ENCODE peak calls at places on chromosome 5, in nine cellular contexts. J is SJSA1, L is stomach, C is fibroblast of mammary gland, N is esophagus squamous epithelium, S is thyroid gland, M is endothelial cell of umbilical vein, B is foreskin fibroblast, Y is brain microvascular endothelial cell. R is an unnamed sample.

GRCh38 chr5:134543820-134544692 is 18.6 kb downstream of the JADE2 start:
- DNase-seq in Y (no peak), J (no peak), L (no peak), N (no peak), C (no peak), M (no peak), B (no peak), S (no peak), R (no peak)

GRCh38 chr5:79093762-79094161 is 17.8 kb upstream of the BHMT start:
- DNase-seq in M (no peak), L (no peak), N (no peak), S (no peak), C (no peak), B (no peak), J (no peak), Y (no peak), R (no peak)

GRCh38 chr5:146001544-146002185 is 65.3 kb downstream of the SH3RF2 start:
- DNase-seq in C (no peak), Y (no peak), N (no peak), M (no peak), J (no peak), B (no peak), S (no peak), L (no peak), R (no peak)

GRCh38 chr5:74021090-74021489 is 395.1 kb downstream of the ARHGEF28 start:
- DNase-seq in Y (no peak), L (no peak), S (no peak), M (peak), C (no peak), N (no peak), B (no peak), J (no peak), R (no peak)

GRCh38 chr5:61477788-61478187 is 145.7 kb downstream of the ZSWIM6 start:
- DNase-seq in N (no peak), C (no peak), M (no peak), J (no peak), L (no peak), S (no peak), Y (no peak), B (no peak), R (no peak)

GRCh38 chr5:179375966-179376365 is 30.7 kb upstream of the ADAMTS2 start:
- DNase-seq in J (no peak), S (no peak), L (no peak), N (no peak), M (no peak), B (no peak), Y (no peak), C (no peak), R (no peak)

GRCh38 chr5:14914603-14915277 is 43.2 kb upstream of the ANKH start:
- DNase-seq in L (no peak), C (peak), J (no peak), Y (peak), B (peak), M (no peak), S (no peak), N (no peak), R (no peak)

GRCh38 chr5:115386657-115387056 is 90.2 kb upstream of the CCDC112 start:
- DNase-seq in S (no peak), N (no peak), M (no peak), J (no peak), L (no peak), Y (no peak), B (no peak), C (no peak), R (no peak)

GRCh38 chr5:78295035-78295961 is 800 bp upstream of the AP3B1 start:
- DNase-seq in B (peak), N (no peak), M (no peak), J (peak), L (peak), Y (no peak), S (peak), C (no peak), R (peak)

GRCh38 chr5:145072880-145073279 is 762.3 kb downstream of the PRELID2 start:
- DNase-seq in B (no peak), L (no peak), C (no peak), Y (no peak), J (no peak), S (no peak), M (no peak), N (no peak), R (no peak)

GRCh38 chr5:126433708-126434107 is 10.5 kb downstream of the GRAMD2B start:
- DNase-seq in C (peak), J (no peak), M (no peak), B (peak), Y (no peak), L (no peak), N (no peak), S (no peak), R (no peak)

GRCh38 chr5:148687427-148687826 is 33.1 kb upstream of the HTR4 start:
- DNase-seq in L (no peak), J (no peak), C (peak), B (peak), M (peak), Y (peak), S (no peak), N (no peak), R (no peak)

GRCh38 chr5:170451764-170452365 is 52.0 kb upstream of the KCNIP1 start:
- DNase-seq in J (no peak), L (no peak), M (no peak), S (no peak), Y (peak), N (no peak), C (peak), B (peak), R (no peak)

GRCh38 chr5:53052499-53052898 is 57.1 kb downstream of the MOCS2 start:
- DNase-seq in L (no peak), N (no peak), S (no peak), C (no peak), J (no peak), Y (no peak), B (no peak), M (no peak), R (no peak)

GRCh38 chr5:146643805-146644204 is 127.8 kb upstream of the GPR151 start:
- DNase-seq in B (no peak), L (no peak), Y (no peak), C (no peak), N (no peak), J (no peak), M (no peak), S (no peak), R (no peak)

GRCh38 chr5:150131978-150132694 is 23.5 kb downstream of the PDGFRB start:
- DNase-seq in Y (no peak), M (no peak), S (no peak), J (no peak), N (no peak), B (peak), L (no peak), C (peak), R (no peak)

GRCh38 chr5:158373623-158374375 is 514.9 kb upstream of the CLINT1 start:
- DNase-seq in J (no peak), N (no peak), L (no peak), S (no peak), C (no peak), M (no peak), B (no peak), Y (no peak), R (no peak)

GRCh38 chr5:180068519-180069090 is 3.0 kb downstream of the RNF130 start:
- DNase-seq in C (no peak), S (no peak), J (no peak), M (no peak), L (no peak), B (no peak), N (no peak), Y (no peak), R (no peak)

GRCh38 chr5:148740966-148741742 is 85.3 kb upstream of the ADRB2 start:
- DNase-seq in L (no peak), N (no peak), C (peak), M (peak), B (peak), S (no peak), Y (peak), J (peak), R (peak)

GRCh38 chr5:135036405-135036804 is 2.4 kb upstream of the PITX1 start:
- DNase-seq in C (no peak), S (no peak), J (no peak), M (no peak), L (no peak), Y (no peak), B (no peak), N (no peak), R (no peak)

GRCh38 chr5:178330791-178331404 is 98.3 kb upstream of the PHYKPL start:
- DNase-seq in S (peak), J (no peak), M (no peak), Y (no peak), C (no peak), L (no peak), B (no peak), N (no peak), R (no peak)

GRCh38 chr5:156584856-156585255 is 257.9 kb downstream of the SGCD start:
- DNase-seq in J (no peak), M (no peak), N (no peak), B (no peak), L (no peak), S (no peak), Y (no peak), C (no peak), R (no peak)

GRCh38 chr5:147633173-147633572 is 123.3 kb upstream of the DPYSL3 start:
- DNase-seq in M (no peak), B (no peak), Y (no peak), L (no peak), C (no peak), S (no peak), J (no peak), N (no peak), R (no peak)

GRCh38 chr5:155727512-155728145 is 599.3 kb upstream of the SGCD start:
- DNase-seq in S (peak), J (no peak), L (no peak), M (no peak), Y (no peak), N (no peak), B (peak), C (no peak), R (no peak)

GRCh38 chr5:135541969-135542502 is 6.3 kb upstream of the NEUROG1 start:
- DNase-seq in C (no peak), M (no peak), S (no peak), N (no peak), B (no peak), J (no peak), Y (no peak), L (no peak), R (no peak)

GRCh38 chr5:5649641-5650040 is 227.2 kb downstream of the ICE1 start:
- DNase-seq in B (no peak), L (no peak), C (no peak), M (no peak), S (no peak), Y (no peak), N (no peak), J (peak), R (no peak)

GRCh38 chr5:149776376-149777305 is 46.5 kb downstream of the PPARGC1B start:
- DNase-seq in B (no peak), J (no peak), S (no peak), L (peak), N (no peak), M (no peak), C (no peak), Y (no peak), R (no peak)

GRCh38 chr5:14930486-14930885 is 58.9 kb upstream of the ANKH start:
- DNase-seq in C (no peak), Y (peak), J (no peak), B (peak), L (no peak), S (no peak), N (no peak), M (no peak), R (no peak)

GRCh38 chr5:41918105-41918504 is 7.0 kb upstream of the FBXO4 start:
- DNase-seq in S (no peak), M (no peak), L (no peak), Y (no peak), C (no peak), B (no peak), N (no peak), J (no peak), R (no peak)

GRCh38 chr5:132219981-132220380 is 7.7 kb downstream of the P4HA2 start:
- DNase-seq in Y (no peak), C (no peak), M (no peak), N (no peak), B (no peak), S (no peak), J (no peak), L (no peak), R (no peak)

GRCh38 chr5:115389074-115389798 is 92.8 kb upstream of the CCDC112 start:
- DNase-seq in J (no peak), N (no peak), C (peak), S (no peak), Y (no peak), L (no peak), M (no peak), B (peak), R (no peak)

GRCh38 chr5:174531782-174532191 is 192.6 kb upstream of the MSX2 start:
- DNase-seq in N (no peak), M (no peak), J (no peak), Y (no peak), L (no peak), B (no peak), C (no peak), S (no peak), R (no peak)

GRCh38 chr5:123844873-123845272 is 332.9 kb downstream of the CSNK1G3 start:
- DNase-seq in M (no peak), S (no peak), C (no peak), B (peak), N (no peak), J (peak), L (no peak), Y (peak), R (no peak)

GRCh38 chr5:83927140-83927733 is 206.6 kb upstream of the HAPLN1 start:
- DNase-seq in L (peak), S (peak), C (peak), Y (peak), N (no peak), J (peak), M (peak), B (peak), R (peak)

GRCh38 chr5:63822633-63823032 is 139.6 kb downstream of the HTR1A start:
- DNase-seq in J (no peak), M (no peak), C (no peak), L (no peak), S (no peak), Y (no peak), B (no peak), N (no peak), R (no peak)

GRCh38 chr5:143258559-143259253 is 144.8 kb downstream of the NR3C1 start:
- DNase-seq in Y (no peak), S (no peak), B (peak), M (no peak), C (peak), J (peak), N (no peak), L (no peak), R (no peak)

GRCh38 chr5:65032250-65032649 is 263.5 kb downstream of the CWC27 start:
- DNase-seq in L (no peak), S (no peak), Y (peak), N (no peak), C (peak), M (peak), B (peak), J (no peak), R (no peak)

GRCh38 chr5:172973931-172974330 is 9.6 kb upstream of the ATP6V0E1 start:
- DNase-seq in Y (peak), N (no peak), M (no peak), J (no peak), B (peak), L (no peak), S (no peak), C (no peak), R (no peak)

GRCh38 chr5:149439899-149440655 is 61.0 kb upstream of the IL17B start:
- DNase-seq in N (no peak), Y (no peak), M (peak), C (peak), J (peak), S (no peak), L (peak), B (peak), R (no peak)

GRCh38 chr5:119339344-119339743 is 16.5 kb upstream of the TNFAIP8 start:
- DNase-seq in N (no peak), B (no peak), L (no peak), S (no peak), J (no peak), C (no peak), Y (no peak), M (no peak), R (no peak)
- H3K4me3 ChIP-seq in N (no peak), B (no peak), L (no peak), S (no peak), J (no peak), C (no peak), Y (no peak), M (no peak), R (peak)

GRCh38 chr5:39428639-39429038 is 3.9 kb upstream of the DAB2 start:
- DNase-seq in J (no peak), B (no peak), M (peak), N (no peak), Y (no peak), L (no peak), C (no peak), S (no peak), R (no peak)

GRCh38 chr5:39427633-39428032 is 2.9 kb upstream of the DAB2 start:
- DNase-seq in J (no peak), N (no peak), S (no peak), C (no peak), L (no peak), M (peak), B (no peak), Y (no peak), R (no peak)

GRCh38 chr5:39424751-39425524 is at the start of gene DAB2:
- DNase-seq in Y (peak), C (peak), S (peak), M (peak), B (peak), N (peak), L (peak), J (peak), R (peak)

GRCh38 chr5:39427225-39427624 is 2.4 kb upstream of the DAB2 start:
- DNase-seq in Y (no peak), S (no peak), N (no peak), B (peak), J (peak), C (no peak), L (no peak), M (no peak), R (no peak)

DNA sequence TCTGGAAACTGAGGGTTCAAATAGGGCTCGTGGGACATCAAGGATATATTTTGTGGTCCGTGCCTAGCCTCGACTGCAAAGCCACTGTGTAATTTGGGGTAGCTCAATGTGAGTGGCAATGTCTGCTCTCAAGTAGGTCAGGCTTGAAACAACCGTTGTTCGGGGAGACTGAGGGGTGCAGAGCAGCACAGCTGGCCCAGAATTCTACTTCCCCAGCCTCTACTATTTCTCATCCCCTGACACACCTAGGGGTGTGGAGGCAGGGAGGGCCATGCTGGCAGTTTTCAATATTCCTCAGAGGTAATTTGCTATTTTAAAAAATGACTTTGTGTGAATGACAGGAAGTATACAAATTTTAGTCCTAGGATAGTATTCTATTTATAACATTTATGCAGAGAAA is 1.4 kb upstream of the DAB2 start:
- DNase-seq in M (no peak), J (peak), S (no peak), C (no peak), Y (no peak), N (no peak), B (no peak), L (no peak), R (no peak)
- H3K4me3 ChIP-seq in M (no peak), J (no peak), S (no peak), C (no peak), Y (no peak), N (no peak), B (peak), L (no peak), R (no peak)

GRCh38 chr5:159915913-159916840 is at the start of gene ADRA1B:
- DNase-seq in B (peak), M (peak), S (peak), J (peak), Y (peak), N (no peak), C (peak), L (peak), R (peak)
- H3K4me3 ChIP-seq in B (peak), M (peak), S (no peak), J (peak), Y (peak), N (peak), C (peak), L (peak), R (no peak)

DNA sequence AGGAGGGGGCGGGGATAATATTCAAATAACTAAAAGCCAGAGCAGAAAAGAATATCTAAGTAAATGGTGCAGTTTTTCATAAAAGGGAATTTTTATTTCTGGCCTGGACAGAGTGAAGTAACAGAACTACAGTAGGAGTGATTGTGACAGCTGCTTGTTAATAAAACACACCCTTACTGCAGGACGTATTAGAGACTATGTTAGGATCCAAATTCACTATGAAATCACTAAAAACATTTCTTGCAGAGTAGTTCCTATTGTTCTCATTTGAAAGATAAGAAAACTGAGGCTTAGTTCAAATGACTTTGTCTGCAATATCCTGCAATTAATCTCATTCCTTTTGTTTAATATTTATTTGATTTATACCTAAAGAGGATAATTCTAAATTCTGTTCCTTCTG is 39.5 kb downstream of the FAM174A start:
- DNase-seq in B (no peak), M (peak), S (no peak), C (no peak), N (no peak), Y (no peak), L (no peak), J (no peak), R (no peak)
- H3K4me3 ChIP-seq in B (no peak), M (no peak), S (no peak), C (no peak), N (no peak), Y (no peak), L (no peak), J (no peak), R (no peak)